ENCODE peak calls at places on chromosomes 2 and 18, in six cellular contexts. T is HL-60; K is pulmonary artery endothelial cell; C is GF-D8; W is amygdala; L is activated naive CD4-positive, alpha-beta T cell treated with Interleukin-2 at 50 U/mL for 16 hours. N is an unnamed sample.

GRCh38 chr2:56357655-56358295 is 174.0 kb downstream of the CCDC85A start:
- DNase-seq in T (no peak), K (no peak), C (no peak), W (no peak), L (no peak), N (no peak)

GRCh38 chr2:25294573-25295462 is 46.9 kb downstream of the DNMT3A start:
- DNase-seq in T (peak), K (no peak), C (peak), W (peak), L (peak), N (no peak)

GRCh38 chr2:24793752-24794477 is 690 bp downstream of the CENPO start:
- DNase-seq in T (no peak), K (no peak), C (no peak), W (no peak), L (no peak), N (no peak)

GRCh38 chr2:53559302-53559967 is 208.2 kb upstream of the CHAC2 start:
- DNase-seq in T (no peak), K (no peak), C (no peak), W (no peak), L (no peak), N (no peak)

GRCh38 chr18:13562494-13563029 is 163.8 kb downstream of the FAM210A start:
- DNase-seq in T (no peak), K (no peak), C (no peak), W (no peak), L (peak), N (no peak)

GRCh38 chr18:54515149-54515548 is 75.9 kb upstream of the DYNAP start:
- DNase-seq in T (no peak), K (no peak), C (no peak), W (no peak), L (no peak), N (no peak)

GRCh38 chr2:20648831-20649230 is 2.1 kb downstream of the HS1BP3 start:
- DNase-seq in T (no peak), K (no peak), C (no peak), W (no peak), L (no peak), N (no peak)

GRCh38 chr2:112690853-112691390 is 29.9 kb upstream of the NT5DC4 start:
- DNase-seq in T (peak), K (peak), C (peak), W (no peak), L (peak), N (peak)

GRCh38 chr2:224893848-224894247 is 148.4 kb downstream of the DOCK10 start:
- DNase-seq in T (no peak), K (no peak), C (no peak), W (no peak), L (no peak), N (no peak)

GRCh38 chr2:183709829-183710228 is 585.6 kb downstream of the NUP35 start:
- DNase-seq in T (no peak), K (no peak), C (no peak), W (no peak), L (no peak), N (no peak)

GRCh38 chr2:238081150-238081549 is 19.0 kb upstream of the ESPNL start:
- DNase-seq in T (no peak), K (no peak), C (no peak), W (no peak), L (no peak), N (no peak)